ENCODE peak calls at places on chromosomes 4 and X, in ten cellular contexts. One of them, this sample, is unnamed.

GRCh38 chrX:10166248-10166716 is 9.5 kb downstream of the CLCN4 start:
- DNase-seq in NCI-H510A: no peak
- DNase-seq in sciatic nerve: no peak
- DNase-seq in fibroblast of mammary gland: no peak
- DNase-seq in stimulated activated CD4-positive, alpha-beta T cell treated with anti-CD3 and anti-CD28 coated beads, Interleukin-1b, Interleukin-23, amount 100 ng/mL, for 48 hours: no peak
- DNase-seq in activated T-cell treated with anti-CD3 and anti-CD28 coated beads, Interleukin-2, amount 50 U/mL, for 1 hour: no peak
- DNase-seq in NCI-H345: no peak
- DNase-seq in neural crest cell: no peak
- DNase-seq in SHP77: no peak
- DNase-seq in brain microvascular endothelial cell: no peak
- DNase-seq in this sample: no peak

GRCh38 chrX:39893417-39894338 is 204.1 kb downstream of the BCOR start:
- DNase-seq in NCI-H510A: no peak
- DNase-seq in sciatic nerve: no peak
- DNase-seq in fibroblast of mammary gland: no peak
- DNase-seq in stimulated activated CD4-positive, alpha-beta T cell treated with anti-CD3 and anti-CD28 coated beads, Interleukin-1b, Interleukin-23, amount 100 ng/mL, for 48 hours: no peak
- DNase-seq in activated T-cell treated with anti-CD3 and anti-CD28 coated beads, Interleukin-2, amount 50 U/mL, for 1 hour: no peak
- DNase-seq in NCI-H345: no peak
- DNase-seq in neural crest cell: no peak
- DNase-seq in SHP77: no peak
- DNase-seq in brain microvascular endothelial cell: no peak
- DNase-seq in this sample: no peak

GRCh38 chr4:182825003-182825402 is 92.2 kb downstream of the DCTD start:
- DNase-seq in NCI-H510A: no peak
- DNase-seq in sciatic nerve: no peak
- DNase-seq in fibroblast of mammary gland: no peak
- DNase-seq in stimulated activated CD4-positive, alpha-beta T cell treated with anti-CD3 and anti-CD28 coated beads, Interleukin-1b, Interleukin-23, amount 100 ng/mL, for 48 hours: no peak
- DNase-seq in activated T-cell treated with anti-CD3 and anti-CD28 coated beads, Interleukin-2, amount 50 U/mL, for 1 hour: no peak
- DNase-seq in NCI-H345: no peak
- DNase-seq in neural crest cell: no peak
- DNase-seq in SHP77: no peak
- DNase-seq in brain microvascular endothelial cell: no peak
- DNase-seq in this sample: no peak

GRCh38 chr4:20408596-20408995 is 156.9 kb downstream of the SLIT2 start:
- DNase-seq in NCI-H510A: no peak
- DNase-seq in sciatic nerve: no peak
- DNase-seq in fibroblast of mammary gland: peak
- DNase-seq in stimulated activated CD4-positive, alpha-beta T cell treated with anti-CD3 and anti-CD28 coated beads, Interleukin-1b, Interleukin-23, amount 100 ng/mL, for 48 hours: no peak
- DNase-seq in activated T-cell treated with anti-CD3 and anti-CD28 coated beads, Interleukin-2, amount 50 U/mL, for 1 hour: no peak
- DNase-seq in NCI-H345: no peak
- DNase-seq in neural crest cell: no peak
- DNase-seq in SHP77: no peak
- DNase-seq in brain microvascular endothelial cell: peak
- DNase-seq in this sample: no peak

GRCh38 chr4:112214397-112215264 is 17.0 kb upstream of the AP1AR start:
- DNase-seq in NCI-H510A: no peak
- DNase-seq in sciatic nerve: no peak
- DNase-seq in fibroblast of mammary gland: peak
- DNase-seq in stimulated activated CD4-positive, alpha-beta T cell treated with anti-CD3 and anti-CD28 coated beads, Interleukin-1b, Interleukin-23, amount 100 ng/mL, for 48 hours: no peak
- DNase-seq in activated T-cell treated with anti-CD3 and anti-CD28 coated beads, Interleukin-2, amount 50 U/mL, for 1 hour: no peak
- DNase-seq in NCI-H345: no peak
- DNase-seq in neural crest cell: no peak
- DNase-seq in SHP77: no peak
- DNase-seq in brain microvascular endothelial cell: no peak
- DNase-seq in this sample: peak

GRCh38 chrX:153349952-153350351 is 16.0 kb downstream of the ZNF275 start:
- DNase-seq in NCI-H510A: no peak
- DNase-seq in sciatic nerve: no peak
- DNase-seq in fibroblast of mammary gland: peak
- DNase-seq in stimulated activated CD4-positive, alpha-beta T cell treated with anti-CD3 and anti-CD28 coated beads, Interleukin-1b, Interleukin-23, amount 100 ng/mL, for 48 hours: no peak
- DNase-seq in activated T-cell treated with anti-CD3 and anti-CD28 coated beads, Interleukin-2, amount 50 U/mL, for 1 hour: no peak
- DNase-seq in NCI-H345: no peak
- DNase-seq in neural crest cell: no peak
- DNase-seq in SHP77: no peak
- DNase-seq in brain microvascular endothelial cell: no peak
- DNase-seq in this sample: no peak

GRCh38 chr4:152094851-152095700 is 334.3 kb upstream of the GATB start:
- DNase-seq in NCI-H510A: no peak
- DNase-seq in sciatic nerve: no peak
- DNase-seq in fibroblast of mammary gland: peak
- DNase-seq in stimulated activated CD4-positive, alpha-beta T cell treated with anti-CD3 and anti-CD28 coated beads, Interleukin-1b, Interleukin-23, amount 100 ng/mL, for 48 hours: no peak
- DNase-seq in activated T-cell treated with anti-CD3 and anti-CD28 coated beads, Interleukin-2, amount 50 U/mL, for 1 hour: no peak
- DNase-seq in NCI-H345: peak
- DNase-seq in neural crest cell: no peak
- DNase-seq in SHP77: peak
- DNase-seq in brain microvascular endothelial cell: peak
- DNase-seq in this sample: peak

GRCh38 chrX:129678176-129678880 is 23.6 kb upstream of the APLN start:
- DNase-seq in NCI-H510A: peak
- DNase-seq in sciatic nerve: peak
- DNase-seq in fibroblast of mammary gland: no peak
- DNase-seq in stimulated activated CD4-positive, alpha-beta T cell treated with anti-CD3 and anti-CD28 coated beads, Interleukin-1b, Interleukin-23, amount 100 ng/mL, for 48 hours: peak
- DNase-seq in activated T-cell treated with anti-CD3 and anti-CD28 coated beads, Interleukin-2, amount 50 U/mL, for 1 hour: peak
- DNase-seq in NCI-H345: peak
- DNase-seq in neural crest cell: no peak
- DNase-seq in SHP77: peak
- DNase-seq in brain microvascular endothelial cell: no peak
- DNase-seq in this sample: peak

GRCh38 chr4:106864231-106864630 is 171.9 kb downstream of the DKK2 start:
- DNase-seq in NCI-H510A: no peak
- DNase-seq in sciatic nerve: no peak
- DNase-seq in fibroblast of mammary gland: peak
- DNase-seq in stimulated activated CD4-positive, alpha-beta T cell treated with anti-CD3 and anti-CD28 coated beads, Interleukin-1b, Interleukin-23, amount 100 ng/mL, for 48 hours: no peak
- DNase-seq in activated T-cell treated with anti-CD3 and anti-CD28 coated beads, Interleukin-2, amount 50 U/mL, for 1 hour: no peak
- DNase-seq in NCI-H345: no peak
- DNase-seq in neural crest cell: no peak
- DNase-seq in SHP77: no peak
- DNase-seq in brain microvascular endothelial cell: peak
- DNase-seq in this sample: no peak

GRCh38 chrX:120269379-120270035 is 18.9 kb downstream of the ZBTB33 start:
- DNase-seq in NCI-H510A: no peak
- DNase-seq in sciatic nerve: no peak
- DNase-seq in fibroblast of mammary gland: peak
- DNase-seq in stimulated activated CD4-positive, alpha-beta T cell treated with anti-CD3 and anti-CD28 coated beads, Interleukin-1b, Interleukin-23, amount 100 ng/mL, for 48 hours: no peak
- DNase-seq in activated T-cell treated with anti-CD3 and anti-CD28 coated beads, Interleukin-2, amount 50 U/mL, for 1 hour: no peak
- DNase-seq in NCI-H345: no peak
- DNase-seq in neural crest cell: no peak
- DNase-seq in SHP77: no peak
- DNase-seq in brain microvascular endothelial cell: no peak
- DNase-seq in this sample: peak

GRCh38 chr4:97215426-97215825 is 927.9 kb downstream of the STPG2 start:
- DNase-seq in NCI-H510A: no peak
- DNase-seq in sciatic nerve: no peak
- DNase-seq in fibroblast of mammary gland: no peak
- DNase-seq in stimulated activated CD4-positive, alpha-beta T cell treated with anti-CD3 and anti-CD28 coated beads, Interleukin-1b, Interleukin-23, amount 100 ng/mL, for 48 hours: no peak
- DNase-seq in activated T-cell treated with anti-CD3 and anti-CD28 coated beads, Interleukin-2, amount 50 U/mL, for 1 hour: no peak
- DNase-seq in NCI-H345: no peak
- DNase-seq in neural crest cell: no peak
- DNase-seq in SHP77: no peak
- DNase-seq in brain microvascular endothelial cell: no peak
- DNase-seq in this sample: no peak

GRCh38 chr4:68338625-68339024 is 11.3 kb downstream of the YTHDC1 start:
- DNase-seq in NCI-H510A: no peak
- DNase-seq in sciatic nerve: no peak
- DNase-seq in fibroblast of mammary gland: no peak
- DNase-seq in stimulated activated CD4-positive, alpha-beta T cell treated with anti-CD3 and anti-CD28 coated beads, Interleukin-1b, Interleukin-23, amount 100 ng/mL, for 48 hours: no peak
- DNase-seq in activated T-cell treated with anti-CD3 and anti-CD28 coated beads, Interleukin-2, amount 50 U/mL, for 1 hour: no peak
- DNase-seq in NCI-H345: no peak
- DNase-seq in neural crest cell: no peak
- DNase-seq in SHP77: no peak
- DNase-seq in brain microvascular endothelial cell: no peak
- DNase-seq in this sample: no peak

GRCh38 chr4:118999919-119000318 is 111.3 kb downstream of the SYNPO2 start:
- DNase-seq in NCI-H510A: no peak
- DNase-seq in sciatic nerve: no peak
- DNase-seq in fibroblast of mammary gland: no peak
- DNase-seq in stimulated activated CD4-positive, alpha-beta T cell treated with anti-CD3 and anti-CD28 coated beads, Interleukin-1b, Interleukin-23, amount 100 ng/mL, for 48 hours: no peak
- DNase-seq in activated T-cell treated with anti-CD3 and anti-CD28 coated beads, Interleukin-2, amount 50 U/mL, for 1 hour: no peak
- DNase-seq in NCI-H345: no peak
- DNase-seq in neural crest cell: no peak
- DNase-seq in SHP77: no peak
- DNase-seq in brain microvascular endothelial cell: no peak
- DNase-seq in this sample: no peak

GRCh38 chrX:65451663-65452062 is 82.9 kb downstream of the LAS1L start:
- DNase-seq in NCI-H510A: no peak
- DNase-seq in sciatic nerve: no peak
- DNase-seq in fibroblast of mammary gland: peak
- DNase-seq in stimulated activated CD4-positive, alpha-beta T cell treated with anti-CD3 and anti-CD28 coated beads, Interleukin-1b, Interleukin-23, amount 100 ng/mL, for 48 hours: no peak
- DNase-seq in activated T-cell treated with anti-CD3 and anti-CD28 coated beads, Interleukin-2, amount 50 U/mL, for 1 hour: no peak
- DNase-seq in NCI-H345: peak
- DNase-seq in neural crest cell: peak
- DNase-seq in SHP77: no peak
- DNase-seq in brain microvascular endothelial cell: peak
- DNase-seq in this sample: peak

GRCh38 chr4:13953083-13953482 is 325.6 kb upstream of the BOD1L1 start:
- DNase-seq in NCI-H510A: no peak
- DNase-seq in sciatic nerve: no peak
- DNase-seq in fibroblast of mammary gland: no peak
- DNase-seq in stimulated activated CD4-positive, alpha-beta T cell treated with anti-CD3 and anti-CD28 coated beads, Interleukin-1b, Interleukin-23, amount 100 ng/mL, for 48 hours: no peak
- DNase-seq in activated T-cell treated with anti-CD3 and anti-CD28 coated beads, Interleukin-2, amount 50 U/mL, for 1 hour: no peak
- DNase-seq in NCI-H345: no peak
- DNase-seq in neural crest cell: no peak
- DNase-seq in SHP77: no peak
- DNase-seq in brain microvascular endothelial cell: no peak
- DNase-seq in this sample: no peak

GRCh38 chrX:84876876-84877275 is 126.8 kb upstream of the APOOL start:
- DNase-seq in NCI-H510A: no peak
- DNase-seq in sciatic nerve: no peak
- DNase-seq in fibroblast of mammary gland: peak
- DNase-seq in stimulated activated CD4-positive, alpha-beta T cell treated with anti-CD3 and anti-CD28 coated beads, Interleukin-1b, Interleukin-23, amount 100 ng/mL, for 48 hours: no peak
- DNase-seq in activated T-cell treated with anti-CD3 and anti-CD28 coated beads, Interleukin-2, amount 50 U/mL, for 1 hour: no peak
- DNase-seq in NCI-H345: no peak
- DNase-seq in neural crest cell: no peak
- DNase-seq in SHP77: no peak
- DNase-seq in brain microvascular endothelial cell: no peak
- DNase-seq in this sample: no peak

GRCh38 chr4:66853845-66854244 is 691.5 kb downstream of the CENPC start:
- DNase-seq in NCI-H510A: no peak
- DNase-seq in sciatic nerve: no peak
- DNase-seq in fibroblast of mammary gland: no peak
- DNase-seq in stimulated activated CD4-positive, alpha-beta T cell treated with anti-CD3 and anti-CD28 coated beads, Interleukin-1b, Interleukin-23, amount 100 ng/mL, for 48 hours: no peak
- DNase-seq in activated T-cell treated with anti-CD3 and anti-CD28 coated beads, Interleukin-2, amount 50 U/mL, for 1 hour: no peak
- DNase-seq in NCI-H345: no peak
- DNase-seq in neural crest cell: no peak
- DNase-seq in SHP77: no peak
- DNase-seq in brain microvascular endothelial cell: no peak
- DNase-seq in this sample: no peak

GRCh38 chr4:20832821-20833220 is 132.6 kb downstream of the PACRGL start:
- DNase-seq in NCI-H510A: no peak
- DNase-seq in sciatic nerve: no peak
- DNase-seq in fibroblast of mammary gland: peak
- DNase-seq in stimulated activated CD4-positive, alpha-beta T cell treated with anti-CD3 and anti-CD28 coated beads, Interleukin-1b, Interleukin-23, amount 100 ng/mL, for 48 hours: no peak
- DNase-seq in activated T-cell treated with anti-CD3 and anti-CD28 coated beads, Interleukin-2, amount 50 U/mL, for 1 hour: no peak
- DNase-seq in NCI-H345: no peak
- DNase-seq in neural crest cell: no peak
- DNase-seq in SHP77: no peak
- DNase-seq in brain microvascular endothelial cell: peak
- DNase-seq in this sample: no peak

GRCh38 chrX:107448625-107449468 is 605 bp upstream of the FRMPD3 start:
- DNase-seq in NCI-H510A: no peak
- DNase-seq in sciatic nerve: no peak
- DNase-seq in fibroblast of mammary gland: no peak
- DNase-seq in stimulated activated CD4-positive, alpha-beta T cell treated with anti-CD3 and anti-CD28 coated beads, Interleukin-1b, Interleukin-23, amount 100 ng/mL, for 48 hours: no peak
- DNase-seq in activated T-cell treated with anti-CD3 and anti-CD28 coated beads, Interleukin-2, amount 50 U/mL, for 1 hour: no peak
- DNase-seq in NCI-H345: peak
- DNase-seq in neural crest cell: peak
- DNase-seq in SHP77: no peak
- DNase-seq in brain microvascular endothelial cell: no peak
- DNase-seq in this sample: peak

GRCh38 chrX:103656623-103657022 is 27.8 kb downstream of the TCEAL1 start:
- DNase-seq in NCI-H510A: no peak
- DNase-seq in sciatic nerve: no peak
- DNase-seq in fibroblast of mammary gland: peak
- DNase-seq in stimulated activated CD4-positive, alpha-beta T cell treated with anti-CD3 and anti-CD28 coated beads, Interleukin-1b, Interleukin-23, amount 100 ng/mL, for 48 hours: no peak
- DNase-seq in activated T-cell treated with anti-CD3 and anti-CD28 coated beads, Interleukin-2, amount 50 U/mL, for 1 hour: no peak
- DNase-seq in NCI-H345: no peak
- DNase-seq in neural crest cell: no peak
- DNase-seq in SHP77: no peak
- DNase-seq in brain microvascular endothelial cell: peak
- DNase-seq in this sample: peak

GRCh38 chrX:292900-293897 is 12.0 kb downstream of the PLCXD1 start:
- DNase-seq in NCI-H510A: no peak
- DNase-seq in sciatic nerve: peak
- DNase-seq in fibroblast of mammary gland: no peak
- DNase-seq in stimulated activated CD4-positive, alpha-beta T cell treated with anti-CD3 and anti-CD28 coated beads, Interleukin-1b, Interleukin-23, amount 100 ng/mL, for 48 hours: no peak
- DNase-seq in activated T-cell treated with anti-CD3 and anti-CD28 coated beads, Interleukin-2, amount 50 U/mL, for 1 hour: no peak
- DNase-seq in NCI-H345: no peak
- DNase-seq in neural crest cell: no peak
- DNase-seq in SHP77: no peak
- DNase-seq in brain microvascular endothelial cell: no peak
- DNase-seq in this sample: no peak

GRCh38 chrX:134743121-134743520 is 84.8 kb upstream of the PLAC1 start:
- DNase-seq in NCI-H510A: no peak
- DNase-seq in sciatic nerve: no peak
- DNase-seq in fibroblast of mammary gland: peak
- DNase-seq in stimulated activated CD4-positive, alpha-beta T cell treated with anti-CD3 and anti-CD28 coated beads, Interleukin-1b, Interleukin-23, amount 100 ng/mL, for 48 hours: no peak
- DNase-seq in activated T-cell treated with anti-CD3 and anti-CD28 coated beads, Interleukin-2, amount 50 U/mL, for 1 hour: no peak
- DNase-seq in NCI-H345: no peak
- DNase-seq in neural crest cell: no peak
- DNase-seq in SHP77: no peak
- DNase-seq in brain microvascular endothelial cell: no peak
- DNase-seq in this sample: no peak

GRCh38 chrX:153631346-153631745 is 15.7 kb upstream of the DUSP9 start:
- DNase-seq in NCI-H510A: no peak
- DNase-seq in sciatic nerve: no peak
- DNase-seq in fibroblast of mammary gland: no peak
- DNase-seq in stimulated activated CD4-positive, alpha-beta T cell treated with anti-CD3 and anti-CD28 coated beads, Interleukin-1b, Interleukin-23, amount 100 ng/mL, for 48 hours: no peak
- DNase-seq in activated T-cell treated with anti-CD3 and anti-CD28 coated beads, Interleukin-2, amount 50 U/mL, for 1 hour: no peak
- DNase-seq in NCI-H345: no peak
- DNase-seq in neural crest cell: no peak
- DNase-seq in SHP77: no peak
- DNase-seq in brain microvascular endothelial cell: no peak
- DNase-seq in this sample: no peak

GRCh38 chrX:47176101-47176740 is 17.4 kb upstream of the UBA1 start:
- DNase-seq in NCI-H510A: no peak
- DNase-seq in sciatic nerve: peak
- DNase-seq in fibroblast of mammary gland: no peak
- DNase-seq in stimulated activated CD4-positive, alpha-beta T cell treated with anti-CD3 and anti-CD28 coated beads, Interleukin-1b, Interleukin-23, amount 100 ng/mL, for 48 hours: no peak
- DNase-seq in activated T-cell treated with anti-CD3 and anti-CD28 coated beads, Interleukin-2, amount 50 U/mL, for 1 hour: peak
- DNase-seq in NCI-H345: no peak
- DNase-seq in neural crest cell: no peak
- DNase-seq in SHP77: no peak
- DNase-seq in brain microvascular endothelial cell: no peak
- DNase-seq in this sample: no peak

GRCh38 chr4:154731756-154732155 is 12.0 kb upstream of the LRAT start:
- DNase-seq in NCI-H510A: no peak
- DNase-seq in sciatic nerve: no peak
- DNase-seq in fibroblast of mammary gland: no peak
- DNase-seq in stimulated activated CD4-positive, alpha-beta T cell treated with anti-CD3 and anti-CD28 coated beads, Interleukin-1b, Interleukin-23, amount 100 ng/mL, for 48 hours: no peak
- DNase-seq in activated T-cell treated with anti-CD3 and anti-CD28 coated beads, Interleukin-2, amount 50 U/mL, for 1 hour: no peak
- DNase-seq in NCI-H345: no peak
- DNase-seq in neural crest cell: no peak
- DNase-seq in SHP77: no peak
- DNase-seq in brain microvascular endothelial cell: no peak
- DNase-seq in this sample: no peak

GRCh38 chr4:80026080-80026479 is 46.9 kb downstream of the ANTXR2 start:
- DNase-seq in NCI-H510A: no peak
- DNase-seq in sciatic nerve: no peak
- DNase-seq in fibroblast of mammary gland: no peak
- DNase-seq in stimulated activated CD4-positive, alpha-beta T cell treated with anti-CD3 and anti-CD28 coated beads, Interleukin-1b, Interleukin-23, amount 100 ng/mL, for 48 hours: no peak
- DNase-seq in activated T-cell treated with anti-CD3 and anti-CD28 coated beads, Interleukin-2, amount 50 U/mL, for 1 hour: no peak
- DNase-seq in NCI-H345: no peak
- DNase-seq in neural crest cell: no peak
- DNase-seq in SHP77: no peak
- DNase-seq in brain microvascular endothelial cell: peak
- DNase-seq in this sample: no peak

GRCh38 chr4:146567396-146567795 is 45.7 kb upstream of the SLC10A7 start:
- DNase-seq in NCI-H510A: no peak
- DNase-seq in sciatic nerve: no peak
- DNase-seq in fibroblast of mammary gland: peak
- DNase-seq in stimulated activated CD4-positive, alpha-beta T cell treated with anti-CD3 and anti-CD28 coated beads, Interleukin-1b, Interleukin-23, amount 100 ng/mL, for 48 hours: no peak
- DNase-seq in activated T-cell treated with anti-CD3 and anti-CD28 coated beads, Interleukin-2, amount 50 U/mL, for 1 hour: no peak
- DNase-seq in NCI-H345: no peak
- DNase-seq in neural crest cell: no peak
- DNase-seq in SHP77: no peak
- DNase-seq in brain microvascular endothelial cell: peak
- DNase-seq in this sample: peak

GRCh38 chr4:182042945-182043344 is 200.3 kb upstream of the TENM3 start:
- DNase-seq in NCI-H510A: no peak
- DNase-seq in sciatic nerve: no peak
- DNase-seq in fibroblast of mammary gland: no peak
- DNase-seq in stimulated activated CD4-positive, alpha-beta T cell treated with anti-CD3 and anti-CD28 coated beads, Interleukin-1b, Interleukin-23, amount 100 ng/mL, for 48 hours: no peak
- DNase-seq in activated T-cell treated with anti-CD3 and anti-CD28 coated beads, Interleukin-2, amount 50 U/mL, for 1 hour: no peak
- DNase-seq in NCI-H345: no peak
- DNase-seq in neural crest cell: no peak
- DNase-seq in SHP77: no peak
- DNase-seq in brain microvascular endothelial cell: no peak
- DNase-seq in this sample: no peak

This sample was measured in MCF 10A.